ENCODE peak calls at places on chromosomes 2 and 18, in seven cellular contexts. O is transverse colon; W is activated naive CD8-positive, alpha-beta T cell treated with anti-CD3 and anti-CD28 coated beads, Interleukin-2, amount 10 ng/mL, durations not matched to agents 7 days and 5 days; A is NCI-H1105 treated with DMSO at 0.1 percent for 48 hours; P is upper lobe of right lung; U is iPS-NIHi11; S is uterus. G is an unnamed sample.

GRCh38 chr2:11482473-11483031 is 16.6 kb upstream of the E2F6 start:
- DNase-seq in P (no peak), U (peak), O (no peak), W (no peak), S (no peak), A (no peak), G (no peak)

GRCh38 chr2:9235388-9236344 is 29.1 kb downstream of the ASAP2 start:
- DNase-seq in W (no peak), S (peak), U (no peak), A (no peak), O (no peak), P (no peak), G (no peak)

GRCh38 chr2:20615046-20615465 is 35.8 kb downstream of the HS1BP3 start:
- DNase-seq in S (peak), W (no peak), O (peak), U (no peak), A (no peak), P (peak), G (no peak)

GRCh38 chr2:233434666-233435375 is 80.5 kb downstream of the DGKD start:
- DNase-seq in U (no peak), A (no peak), S (no peak), O (no peak), P (peak), W (no peak), G (no peak)

GRCh38 chr2:196481323-196481695 is 158.2 kb upstream of the CCDC150 start:
- DNase-seq in S (no peak), P (no peak), O (no peak), A (no peak), W (no peak), U (no peak), G (no peak)

GRCh38 chr2:172640389-172640788 is 84.5 kb downstream of the PDK1 start:
- DNase-seq in U (no peak), W (no peak), S (no peak), P (no peak), A (no peak), O (no peak), G (no peak)

GRCh38 chr2:227455200-227455599 is 16.8 kb upstream of the AGFG1 start:
- DNase-seq in P (no peak), S (no peak), W (no peak), O (no peak), U (no peak), A (no peak), G (peak)

GRCh38 chr2:136217990-136218389 is 100.0 kb upstream of the CXCR4 start:
- DNase-seq in O (no peak), U (no peak), S (no peak), P (no peak), A (no peak), W (no peak), G (no peak)

GRCh38 chr2:168521342-168521741 is 65.3 kb downstream of the CERS6 start:
- DNase-seq in P (no peak), A (no peak), U (no peak), W (no peak), O (no peak), S (no peak), G (no peak)

GRCh38 chr2:239302083-239302807 is 98.6 kb downstream of the HDAC4 start:
- DNase-seq in A (no peak), W (no peak), P (peak), U (no peak), O (peak), S (peak), G (no peak)

GRCh38 chr2:73107211-73107926 is 5.4 kb downstream of the RAB11FIP5 start:
- DNase-seq in W (no peak), S (peak), O (peak), A (no peak), U (no peak), P (no peak), G (no peak)

GRCh38 chr2:20203521-20204225 is 21.3 kb downstream of the SDC1 start:
- DNase-seq in P (no peak), U (no peak), S (no peak), W (no peak), O (no peak), A (no peak), G (no peak)

GRCh38 chr18:71443726-71444480 is 1100.2 kb downstream of the CBLN2 start:
- DNase-seq in U (no peak), O (no peak), S (no peak), W (no peak), A (no peak), P (no peak), G (no peak)

GRCh38 chr2:240511351-240512108 is 46.3 kb downstream of the ANKMY1 start:
- DNase-seq in S (no peak), A (no peak), O (no peak), U (no peak), W (no peak), P (no peak), G (no peak)

GRCh38 chr18:4101009-4101408 is 354.1 kb downstream of the DLGAP1 start:
- DNase-seq in U (no peak), O (no peak), W (no peak), S (no peak), A (no peak), P (no peak), G (no peak)

GRCh38 chr2:37575780-37576179 is 95.7 kb downstream of the CDC42EP3 start:
- DNase-seq in A (no peak), W (no peak), S (no peak), P (no peak), O (no peak), U (no peak), G (no peak)

GRCh38 chr2:118110991-118111390 is 22.7 kb downstream of the INSIG2 start:
- DNase-seq in A (no peak), P (no peak), U (no peak), S (no peak), O (no peak), W (no peak), G (no peak)

GRCh38 chr2:128236491-128237035 is 82.1 kb downstream of the HS6ST1 start:
- DNase-seq in W (no peak), A (no peak), U (no peak), P (peak), S (no peak), O (no peak), G (no peak)

GRCh38 chr2:42944744-42945415 is 152.5 kb upstream of the HAAO start:
- DNase-seq in O (no peak), U (no peak), P (no peak), W (no peak), S (no peak), A (no peak), G (no peak)

GRCh38 chr18:7902399-7902839 is 335.3 kb downstream of the PTPRM start:
- DNase-seq in P (no peak), A (no peak), U (no peak), S (peak), W (no peak), O (peak), G (no peak)

GRCh38 chr2:10911291-10912075 is at the start of gene KCNF1:
- DNase-seq in A (peak), W (no peak), S (no peak), U (peak), O (no peak), P (peak), G (peak)

GRCh38 chr2:73886357-73886756 is 6.5 kb upstream of the ACTG2 start:
- DNase-seq in U (no peak), O (no peak), P (no peak), W (no peak), A (no peak), S (no peak), G (no peak)

GRCh38 chr18:63892544-63892943 is 5.0 kb downstream of the SERPINB2 start:
- DNase-seq in A (no peak), O (no peak), U (no peak), S (no peak), P (no peak), W (no peak), G (no peak)

GRCh38 chr2:151946856-151947523 is 118.8 kb upstream of the ARL5A start:
- DNase-seq in A (no peak), W (no peak), O (peak), S (peak), U (peak), P (no peak), G (no peak)

GRCh38 chr18:50401334-50401733 is 26.5 kb downstream of the SKA1 start:
- DNase-seq in W (no peak), S (no peak), O (no peak), A (no peak), P (no peak), U (no peak), G (no peak)

GRCh38 chr2:108428286-108429009 is 20.6 kb upstream of the GCC2 start:
- DNase-seq in W (no peak), P (no peak), O (no peak), A (no peak), S (no peak), U (no peak), G (no peak)

GRCh38 chr2:209685963-209686362 is 85.7 kb upstream of the UNC80 start:
- DNase-seq in U (no peak), S (no peak), O (no peak), P (no peak), A (no peak), W (no peak), G (no peak)

GRCh38 chr18:36420826-36421225 is 123.3 kb downstream of the FHOD3 start:
- DNase-seq in W (no peak), O (no peak), U (no peak), P (no peak), S (no peak), A (no peak), G (no peak)

GRCh38 chr18:135045-135444 is 23.3 kb upstream of the USP14 start:
- DNase-seq in A (no peak), O (no peak), U (no peak), P (no peak), S (no peak), W (no peak), G (no peak)

GRCh38 chr2:42353792-42354429 is 7.1 kb downstream of the COX7A2L start:
- DNase-seq in O (no peak), U (no peak), S (no peak), P (no peak), A (no peak), W (no peak), G (no peak)

GRCh38 chr18:41845563-41845962 is 109.5 kb upstream of the PIK3C3 start:
- DNase-seq in A (no peak), O (no peak), W (no peak), S (no peak), U (no peak), P (no peak), G (no peak)

G was measured in Caki2.